ENCODE peak calls at places on chromosome 20, in seven cellular contexts. P is neuronal stem cell, D is mesenchymal stem cell, W is H9, X is H1, J is IMR-90, Y is trophoblast cell. R is an unnamed sample.

GRCh38 chr20:63104312-63105181 is 97.8 kb upstream of the BHLHE23 start:
- DNase-seq in P (no peak), D (no peak), W (no peak), X (no peak), J (no peak), Y (no peak), R (no peak)

GRCh38 chr20:10376271-10377075 is 57.5 kb downstream of the MKKS start:
- DNase-seq in P (no peak), D (peak), W (no peak), X (no peak), J (peak), Y (no peak), R (peak)

GRCh38 chr20:35947489-35947888 is 6.8 kb downstream of the SCAND1 start:
- DNase-seq in P (no peak), D (peak), W (peak), X (peak), J (peak), Y (no peak), R (peak)

GRCh38 chr20:48241482-48241881 is 456.2 kb upstream of the SULF2 start:
- DNase-seq in P (no peak), D (no peak), W (no peak), X (no peak), J (no peak), Y (no peak), R (no peak)

GRCh38 chr20:10539818-10540553 is 104.9 kb downstream of the SLX4IP start:
- DNase-seq in P (no peak), D (no peak), W (no peak), X (no peak), J (no peak), Y (no peak), R (no peak)

GRCh38 chr20:2002365-2002764 is 8.5 kb upstream of the PDYN start:
- DNase-seq in P (no peak), D (no peak), W (peak), X (no peak), J (no peak), Y (no peak), R (no peak)

GRCh38 chr20:48986899-48987298 is 59.2 kb upstream of the CSE1L start:
- DNase-seq in P (no peak), D (no peak), W (no peak), X (no peak), J (no peak), Y (no peak), R (no peak)

GRCh38 chr20:35293303-35294292 is 1.4 kb upstream of the FAM83C start:
- DNase-seq in P (no peak), D (no peak), W (no peak), X (no peak), J (no peak), Y (no peak), R (no peak)

GRCh38 chr20:35992713-35993335 is 24.4 kb downstream of the CNBD2 start:
- DNase-seq in P (peak), D (peak), W (peak), X (no peak), J (peak), Y (peak), R (peak)

GRCh38 chr20:38241201-38241600 is 19.3 kb downstream of the KIAA1755 start:
- DNase-seq in P (no peak), D (no peak), W (no peak), X (no peak), J (no peak), Y (no peak), R (no peak)

GRCh38 chr20:12699374-12700228 is 309.2 kb upstream of the SPTLC3 start:
- DNase-seq in P (no peak), D (no peak), W (no peak), X (no peak), J (no peak), Y (no peak), R (no peak)

GRCh38 chr20:58839474-58839874 is 11.2 kb downstream of the GNAS-AS1 start:
- DNase-seq in P (no peak), D (no peak), W (peak), X (no peak), J (peak), Y (no peak), R (peak)

GRCh38 chr20:62879275-62880146 is 17.9 kb upstream of the TCFL5 start:
- DNase-seq in P (no peak), D (no peak), W (peak), X (no peak), J (no peak), Y (no peak), R (peak)

GRCh38 chr20:26276811-26277210 is 580.2 kb upstream of the ZNF337 start:
- DNase-seq in P (no peak), D (no peak), W (peak), X (no peak), J (no peak), Y (no peak), R (peak)

GRCh38 chr20:38299963-38300362 is 4.0 kb upstream of the BPI start:
- DNase-seq in P (no peak), D (no peak), W (peak), X (no peak), J (no peak), Y (peak), R (peak)

DNA sequence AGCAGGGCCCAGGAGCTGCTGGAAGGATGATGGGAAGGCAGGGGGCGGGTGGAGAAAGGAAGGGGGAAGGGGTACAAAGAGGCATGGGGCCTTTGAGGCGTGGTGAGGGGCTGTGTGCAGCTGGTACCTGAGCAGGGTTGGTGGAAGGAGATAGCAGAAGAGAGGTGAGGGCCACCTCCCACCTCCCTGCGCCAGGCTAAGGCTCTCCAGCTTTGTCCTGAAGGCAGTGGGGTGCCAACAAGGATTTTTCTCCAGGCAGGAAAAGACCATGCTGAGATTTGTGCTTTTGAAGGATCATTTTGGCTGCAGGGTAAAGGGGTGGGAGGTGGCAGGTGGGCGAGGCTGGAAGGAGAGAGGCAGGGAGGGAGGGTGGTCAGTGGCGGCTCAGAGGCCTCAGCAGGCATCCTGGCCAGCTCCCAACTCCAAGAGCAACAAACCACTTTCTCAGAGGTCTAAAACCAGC is 40.8 kb downstream of the NOL4L start:
- DNase-seq in P (no peak), D (no peak), W (no peak), X (no peak), J (no peak), Y (no peak), R (no peak)
- H3K27ac ChIP-seq in P (no peak), D (no peak), W (no peak), X (no peak), J (no peak), Y (no peak), R (no peak)

GRCh38 chr20:6519556-6519955 is 247.9 kb upstream of the BMP2 start:
- DNase-seq in P (no peak), D (peak), W (no peak), X (no peak), J (peak), Y (no peak), R (no peak)

GRCh38 chr20:6530254-6530653 is 237.2 kb upstream of the BMP2 start:
- DNase-seq in P (no peak), D (peak), W (no peak), X (no peak), J (peak), Y (no peak), R (no peak)

GRCh38 chr20:6525447-6526303 is 241.8 kb upstream of the BMP2 start:
- DNase-seq in P (no peak), D (peak), W (peak), X (peak), J (peak), Y (no peak), R (peak)

GRCh38 chr20:6524305-6524704 is 243.2 kb upstream of the BMP2 start:
- DNase-seq in P (no peak), D (no peak), W (no peak), X (no peak), J (no peak), Y (no peak), R (no peak)
- H4K8ac ChIP-seq in P (no peak), D (no peak), W (no peak), X (no peak), J (no peak), Y (no peak), R (no peak)

GRCh38 chr20:20850407-20850806 is 138.0 kb upstream of the RALGAPA2 start:
- DNase-seq in P (no peak), D (no peak), W (no peak), X (no peak), J (no peak), Y (no peak), R (no peak)

GRCh38 chr20:20843982-20844381 is 131.5 kb upstream of the RALGAPA2 start:
- DNase-seq in P (no peak), D (no peak), W (peak), X (no peak), J (no peak), Y (peak), R (no peak)

DNA sequence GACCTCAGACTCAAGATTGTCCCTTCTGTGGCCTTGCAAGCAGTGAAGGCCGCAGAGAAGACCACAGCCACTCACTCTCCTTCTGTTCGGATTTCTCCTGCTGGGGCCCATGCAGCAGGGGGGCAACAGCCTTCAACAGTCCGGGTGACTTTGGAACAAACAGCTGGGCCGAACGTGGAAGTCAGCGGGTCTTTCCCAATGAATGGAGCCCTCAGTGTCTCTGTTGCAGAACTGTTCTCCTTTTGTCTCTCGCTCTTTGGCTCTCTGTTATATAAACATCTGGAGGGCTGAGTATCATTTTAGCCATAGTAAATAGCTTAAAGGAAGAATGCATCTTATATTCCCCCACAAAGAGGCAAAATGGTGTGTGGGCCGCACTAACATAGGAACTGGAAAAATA is 136.7 kb upstream of the RALGAPA2 start:
- DNase-seq in P (no peak), D (no peak), W (no peak), X (no peak), J (no peak), Y (no peak), R (no peak)
- H3K27ac ChIP-seq in P (no peak), D (no peak), W (no peak), X (no peak), J (no peak), Y (no peak), R (no peak)

GRCh38 chr20:60060593-60060992 is 102.4 kb downstream of the CDH26 start:
- DNase-seq in P (no peak), D (no peak), W (no peak), X (no peak), J (no peak), Y (no peak), R (no peak)

GRCh38 chr20:60058869-60059268 is 100.6 kb downstream of the CDH26 start:
- DNase-seq in P (no peak), D (no peak), W (no peak), X (no peak), J (no peak), Y (no peak), R (no peak)

GRCh38 chr20:60057866-60058807 is 99.9 kb downstream of the CDH26 start:
- DNase-seq in P (peak), D (peak), W (peak), X (no peak), J (peak), Y (no peak), R (peak)

GRCh38 chr20:60062431-60063336 is 104.5 kb downstream of the CDH26 start:
- DNase-seq in P (no peak), D (peak), W (peak), X (no peak), J (peak), Y (no peak), R (no peak)

DNA sequence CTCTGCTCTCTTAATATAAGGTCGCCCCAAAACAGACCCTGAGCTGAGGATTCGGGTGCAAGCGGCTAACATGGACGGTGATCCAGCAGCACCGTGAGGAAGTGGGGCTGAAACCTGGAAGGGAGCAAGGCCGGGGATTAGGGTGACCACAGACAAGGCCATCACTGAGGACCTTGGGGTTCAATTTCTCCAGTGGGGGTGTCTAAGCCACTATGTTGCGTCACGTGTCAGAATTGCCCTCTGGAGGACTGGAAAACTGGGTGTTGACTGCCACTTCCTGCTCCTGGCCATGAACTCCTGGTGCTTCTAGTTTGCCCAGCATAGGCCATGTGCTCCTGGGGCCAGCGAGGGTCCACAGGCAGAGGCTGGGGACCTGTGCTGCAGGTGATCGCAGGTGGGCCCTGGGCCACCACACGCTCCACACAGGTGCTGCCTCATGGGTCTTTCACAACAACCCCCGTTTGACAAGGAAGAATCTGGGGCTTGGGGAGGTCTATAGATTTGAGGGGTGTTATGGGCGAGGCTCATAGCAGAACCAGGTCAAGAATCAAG is 101.9 kb downstream of the CDH26 start:
- DNase-seq in P (no peak), D (no peak), W (no peak), X (no peak), J (no peak), Y (no peak), R (no peak)
- H4K8ac ChIP-seq in P (no peak), D (no peak), W (no peak), X (no peak), J (no peak), Y (no peak), R (no peak)

GRCh38 chr20:50118203-50118602 is 5.3 kb upstream of the UBE2V1 start:
- DNase-seq in P (no peak), D (no peak), W (no peak), X (no peak), J (no peak), Y (no peak), R (no peak)

GRCh38 chr20:50115041-50115512 is 2.1 kb upstream of the UBE2V1 start:
- DNase-seq in P (no peak), D (no peak), W (no peak), X (no peak), J (no peak), Y (no peak), R (no peak)

GRCh38 chr20:50113420-50114224 is 672 bp upstream of the UBE2V1 start:
- DNase-seq in P (no peak), D (no peak), W (no peak), X (no peak), J (no peak), Y (no peak), R (no peak)

GRCh38 chr20:50116368-50116999 is 3.5 kb upstream of the UBE2V1 start:
- DNase-seq in P (no peak), D (no peak), W (no peak), X (no peak), J (no peak), Y (no peak), R (no peak)

DNA sequence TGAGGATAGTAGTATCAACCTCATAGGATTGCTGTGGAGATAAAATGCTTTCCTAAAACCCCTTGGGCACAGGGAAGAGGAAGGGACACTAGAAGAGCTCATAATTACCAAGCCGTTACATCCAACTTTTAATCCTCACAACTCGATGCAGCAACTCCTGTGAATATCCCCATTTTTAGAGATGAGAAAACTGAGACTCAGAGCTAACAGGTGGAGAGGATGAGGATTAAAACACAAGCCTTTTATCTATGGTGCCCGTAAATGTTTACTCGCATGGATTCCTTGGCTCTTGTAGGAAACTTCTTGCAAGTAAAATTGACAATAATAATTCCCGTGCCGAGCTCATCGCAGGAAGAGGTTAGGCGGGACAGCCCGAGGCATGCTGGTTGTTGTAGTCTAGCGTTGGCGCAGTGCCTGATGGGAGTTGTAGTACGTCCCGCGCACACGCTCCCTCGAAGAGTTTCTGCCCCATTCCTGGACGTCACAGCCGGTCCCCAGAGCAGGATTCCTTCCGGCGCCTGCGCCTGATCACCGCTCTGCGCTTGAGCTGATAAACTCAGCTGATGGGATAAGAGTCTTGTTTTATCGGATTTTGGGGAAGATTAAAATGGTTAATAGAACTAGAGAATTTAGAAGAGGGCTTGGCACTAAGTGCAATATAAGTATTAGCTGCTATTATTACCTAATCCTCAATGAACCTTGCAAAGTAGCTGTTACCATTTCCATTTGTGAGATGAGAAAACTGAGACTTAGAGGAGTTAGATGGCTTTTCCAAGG is 2.8 kb upstream of the UBE2V1 start:
- DNase-seq in P (peak), D (peak), W (peak), X (peak), J (peak), Y (peak), R (peak)
- H3K27ac ChIP-seq in P (no peak), D (peak), W (no peak), X (no peak), J (peak), Y (no peak), R (no peak)

GRCh38 chr20:13809855-13810254 is 25.0 kb downstream of the NDUFAF5 start:
- DNase-seq in P (no peak), D (no peak), W (no peak), X (no peak), J (no peak), Y (no peak), R (no peak)
- H4K8ac ChIP-seq in P (no peak), D (no peak), W (no peak), X (no peak), J (no peak), Y (no peak), R (no peak)

GRCh38 chr20:53330744-53331143 is 262.9 kb downstream of the ZNF217 start:
- DNase-seq in P (no peak), D (peak), W (no peak), X (no peak), J (no peak), Y (no peak), R (no peak)
- H3K27ac ChIP-seq in P (no peak), D (no peak), W (no peak), X (no peak), J (no peak), Y (no peak), R (no peak)

R was measured in mesendoderm.